ENCODE peak calls at places on chromosomes 7 and 10, in ten cellular contexts. One of them, this sample, is unnamed.

GRCh38 chr7:27235387-27236052 is 7.1 kb upstream of the EVX1 start:
- DNase-seq in anterior cingulate cortex: no peak
- DNase-seq in activated T-cell treated with anti-CD3 and anti-CD28 coated beads, Interleukin-2, amount 50 U/mL, for 4 hours: no peak
- DNase-seq in globus pallidus: no peak
- DNase-seq in SW 1271: no peak
- DNase-seq in BJ: no peak
- DNase-seq in endothelial cell: peak
- DNase-seq in activated T-helper 9 cell treated with anti-CD3 and anti-CD28 coated beads, Interleukin-2, amount 50 U/mL, for 16 hours: no peak
- DNase-seq in tibial nerve: no peak
- DNase-seq in GM13977: no peak
- DNase-seq in this sample: no peak

GRCh38 chr10:99859585-99859984 is 77.1 kb downstream of the ABCC2 start:
- DNase-seq in tibial nerve: no peak
- DNase-seq in activated T-cell treated with anti-CD3 and anti-CD28 coated beads, Interleukin-2, amount 50 U/mL, for 4 hours: no peak
- DNase-seq in BJ: no peak
- DNase-seq in endothelial cell: peak
- DNase-seq in GM13977: no peak
- DNase-seq in anterior cingulate cortex: no peak
- DNase-seq in globus pallidus: no peak
- DNase-seq in SW 1271: no peak
- DNase-seq in activated T-helper 9 cell treated with anti-CD3 and anti-CD28 coated beads, Interleukin-2, amount 50 U/mL, for 16 hours: no peak
- DNase-seq in this sample: no peak

GRCh38 chr10:71840936-71841335 is 10.1 kb downstream of the PSAP start:
- DNase-seq in anterior cingulate cortex: no peak
- DNase-seq in SW 1271: no peak
- DNase-seq in activated T-cell treated with anti-CD3 and anti-CD28 coated beads, Interleukin-2, amount 50 U/mL, for 4 hours: no peak
- DNase-seq in BJ: no peak
- DNase-seq in GM13977: no peak
- DNase-seq in activated T-helper 9 cell treated with anti-CD3 and anti-CD28 coated beads, Interleukin-2, amount 50 U/mL, for 16 hours: no peak
- DNase-seq in tibial nerve: no peak
- DNase-seq in globus pallidus: peak
- DNase-seq in endothelial cell: no peak
- DNase-seq in this sample: no peak

GRCh38 chr7:4225352-4225751 is 456.7 kb upstream of the FOXK1 start:
- DNase-seq in BJ: no peak
- DNase-seq in anterior cingulate cortex: no peak
- DNase-seq in GM13977: no peak
- DNase-seq in endothelial cell: no peak
- DNase-seq in tibial nerve: no peak
- DNase-seq in activated T-helper 9 cell treated with anti-CD3 and anti-CD28 coated beads, Interleukin-2, amount 50 U/mL, for 16 hours: no peak
- DNase-seq in SW 1271: no peak
- DNase-seq in globus pallidus: no peak
- DNase-seq in activated T-cell treated with anti-CD3 and anti-CD28 coated beads, Interleukin-2, amount 50 U/mL, for 4 hours: no peak
- DNase-seq in this sample: no peak

GRCh38 chr10:17444062-17444714 is 10.2 kb downstream of the ST8SIA6 start:
- DNase-seq in SW 1271: no peak
- DNase-seq in GM13977: peak
- DNase-seq in endothelial cell: no peak
- DNase-seq in BJ: no peak
- DNase-seq in globus pallidus: no peak
- DNase-seq in anterior cingulate cortex: no peak
- DNase-seq in activated T-cell treated with anti-CD3 and anti-CD28 coated beads, Interleukin-2, amount 50 U/mL, for 4 hours: no peak
- DNase-seq in activated T-helper 9 cell treated with anti-CD3 and anti-CD28 coated beads, Interleukin-2, amount 50 U/mL, for 16 hours: no peak
- DNase-seq in tibial nerve: no peak
- DNase-seq in this sample: no peak

GRCh38 chr7:117110480-117111315 is 157.4 kb downstream of the ST7 start:
- DNase-seq in tibial nerve: no peak
- DNase-seq in GM13977: peak
- DNase-seq in BJ: no peak
- DNase-seq in endothelial cell: peak
- DNase-seq in SW 1271: no peak
- DNase-seq in activated T-helper 9 cell treated with anti-CD3 and anti-CD28 coated beads, Interleukin-2, amount 50 U/mL, for 16 hours: peak
- DNase-seq in anterior cingulate cortex: no peak
- DNase-seq in globus pallidus: no peak
- DNase-seq in activated T-cell treated with anti-CD3 and anti-CD28 coated beads, Interleukin-2, amount 50 U/mL, for 4 hours: peak
- DNase-seq in this sample: no peak

GRCh38 chr7:1678571-1679325 is 8.7 kb downstream of the ELFN1 start:
- DNase-seq in globus pallidus: no peak
- DNase-seq in activated T-cell treated with anti-CD3 and anti-CD28 coated beads, Interleukin-2, amount 50 U/mL, for 4 hours: no peak
- DNase-seq in endothelial cell: no peak
- DNase-seq in BJ: no peak
- DNase-seq in anterior cingulate cortex: no peak
- DNase-seq in SW 1271: no peak
- DNase-seq in activated T-helper 9 cell treated with anti-CD3 and anti-CD28 coated beads, Interleukin-2, amount 50 U/mL, for 16 hours: no peak
- DNase-seq in GM13977: no peak
- DNase-seq in tibial nerve: no peak
- DNase-seq in this sample: no peak

GRCh38 chr10:84194424-84195043 is at the start of gene CDHR1:
- DNase-seq in GM13977: peak
- DNase-seq in BJ: no peak
- DNase-seq in tibial nerve: no peak
- DNase-seq in globus pallidus: no peak
- DNase-seq in anterior cingulate cortex: no peak
- DNase-seq in SW 1271: no peak
- DNase-seq in endothelial cell: peak
- DNase-seq in activated T-cell treated with anti-CD3 and anti-CD28 coated beads, Interleukin-2, amount 50 U/mL, for 4 hours: peak
- DNase-seq in activated T-helper 9 cell treated with anti-CD3 and anti-CD28 coated beads, Interleukin-2, amount 50 U/mL, for 16 hours: peak
- DNase-seq in this sample: no peak

GRCh38 chr7:41886257-41886905 is 183.5 kb upstream of the INHBA start:
- DNase-seq in SW 1271: no peak
- DNase-seq in activated T-helper 9 cell treated with anti-CD3 and anti-CD28 coated beads, Interleukin-2, amount 50 U/mL, for 16 hours: no peak
- DNase-seq in globus pallidus: no peak
- DNase-seq in tibial nerve: peak
- DNase-seq in endothelial cell: no peak
- DNase-seq in anterior cingulate cortex: no peak
- DNase-seq in BJ: peak
- DNase-seq in GM13977: no peak
- DNase-seq in activated T-cell treated with anti-CD3 and anti-CD28 coated beads, Interleukin-2, amount 50 U/mL, for 4 hours: no peak
- DNase-seq in this sample: peak

GRCh38 chr7:50214141-50214670 is 90.3 kb upstream of the IKZF1 start:
- DNase-seq in BJ: no peak
- DNase-seq in GM13977: no peak
- DNase-seq in endothelial cell: no peak
- DNase-seq in anterior cingulate cortex: no peak
- DNase-seq in activated T-helper 9 cell treated with anti-CD3 and anti-CD28 coated beads, Interleukin-2, amount 50 U/mL, for 16 hours: no peak
- DNase-seq in tibial nerve: no peak
- DNase-seq in activated T-cell treated with anti-CD3 and anti-CD28 coated beads, Interleukin-2, amount 50 U/mL, for 4 hours: no peak
- DNase-seq in globus pallidus: no peak
- DNase-seq in SW 1271: no peak
- DNase-seq in this sample: no peak

GRCh38 chr7:43014374-43014773 is 82.2 kb downstream of the MRPL32 start:
- DNase-seq in BJ: no peak
- DNase-seq in activated T-cell treated with anti-CD3 and anti-CD28 coated beads, Interleukin-2, amount 50 U/mL, for 4 hours: no peak
- DNase-seq in activated T-helper 9 cell treated with anti-CD3 and anti-CD28 coated beads, Interleukin-2, amount 50 U/mL, for 16 hours: no peak
- DNase-seq in globus pallidus: no peak
- DNase-seq in tibial nerve: no peak
- DNase-seq in endothelial cell: no peak
- DNase-seq in anterior cingulate cortex: no peak
- DNase-seq in SW 1271: no peak
- DNase-seq in GM13977: no peak
- DNase-seq in this sample: no peak

GRCh38 chr7:85896531-85896930 is 709.7 kb upstream of the SEMA3D start:
- DNase-seq in BJ: no peak
- DNase-seq in GM13977: no peak
- DNase-seq in globus pallidus: no peak
- DNase-seq in activated T-helper 9 cell treated with anti-CD3 and anti-CD28 coated beads, Interleukin-2, amount 50 U/mL, for 16 hours: no peak
- DNase-seq in endothelial cell: no peak
- DNase-seq in tibial nerve: no peak
- DNase-seq in anterior cingulate cortex: no peak
- DNase-seq in activated T-cell treated with anti-CD3 and anti-CD28 coated beads, Interleukin-2, amount 50 U/mL, for 4 hours: no peak
- DNase-seq in SW 1271: no peak
- DNase-seq in this sample: no peak

GRCh38 chr7:36278767-36279171 is 110.9 kb upstream of the ANLN start:
- DNase-seq in BJ: peak
- DNase-seq in anterior cingulate cortex: no peak
- DNase-seq in globus pallidus: no peak
- DNase-seq in endothelial cell: no peak
- DNase-seq in activated T-helper 9 cell treated with anti-CD3 and anti-CD28 coated beads, Interleukin-2, amount 50 U/mL, for 16 hours: no peak
- DNase-seq in tibial nerve: no peak
- DNase-seq in SW 1271: no peak
- DNase-seq in activated T-cell treated with anti-CD3 and anti-CD28 coated beads, Interleukin-2, amount 50 U/mL, for 4 hours: no peak
- DNase-seq in GM13977: no peak
- DNase-seq in this sample: peak

GRCh38 chr7:45295222-45295621 is 137.6 kb downstream of the RAMP3 start:
- DNase-seq in tibial nerve: no peak
- DNase-seq in endothelial cell: no peak
- DNase-seq in activated T-cell treated with anti-CD3 and anti-CD28 coated beads, Interleukin-2, amount 50 U/mL, for 4 hours: no peak
- DNase-seq in globus pallidus: no peak
- DNase-seq in activated T-helper 9 cell treated with anti-CD3 and anti-CD28 coated beads, Interleukin-2, amount 50 U/mL, for 16 hours: no peak
- DNase-seq in GM13977: no peak
- DNase-seq in SW 1271: no peak
- DNase-seq in anterior cingulate cortex: no peak
- DNase-seq in BJ: no peak
- DNase-seq in this sample: no peak

GRCh38 chr10:72889391-72889831 is 4.1 kb upstream of the OIT3 start:
- DNase-seq in anterior cingulate cortex: no peak
- DNase-seq in activated T-helper 9 cell treated with anti-CD3 and anti-CD28 coated beads, Interleukin-2, amount 50 U/mL, for 16 hours: no peak
- DNase-seq in tibial nerve: no peak
- DNase-seq in SW 1271: no peak
- DNase-seq in GM13977: no peak
- DNase-seq in endothelial cell: no peak
- DNase-seq in BJ: no peak
- DNase-seq in activated T-cell treated with anti-CD3 and anti-CD28 coated beads, Interleukin-2, amount 50 U/mL, for 4 hours: no peak
- DNase-seq in globus pallidus: no peak
- DNase-seq in this sample: no peak

GRCh38 chr10:11721813-11722212 is 20.4 kb upstream of the ECHDC3 start:
- DNase-seq in globus pallidus: no peak
- DNase-seq in tibial nerve: no peak
- DNase-seq in anterior cingulate cortex: no peak
- DNase-seq in activated T-cell treated with anti-CD3 and anti-CD28 coated beads, Interleukin-2, amount 50 U/mL, for 4 hours: no peak
- DNase-seq in activated T-helper 9 cell treated with anti-CD3 and anti-CD28 coated beads, Interleukin-2, amount 50 U/mL, for 16 hours: no peak
- DNase-seq in GM13977: no peak
- DNase-seq in endothelial cell: no peak
- DNase-seq in SW 1271: no peak
- DNase-seq in BJ: no peak
- DNase-seq in this sample: no peak

GRCh38 chr7:77811895-77812685 is 13.5 kb downstream of the PHTF2 start:
- DNase-seq in SW 1271: peak
- DNase-seq in GM13977: no peak
- DNase-seq in endothelial cell: no peak
- DNase-seq in activated T-helper 9 cell treated with anti-CD3 and anti-CD28 coated beads, Interleukin-2, amount 50 U/mL, for 16 hours: no peak
- DNase-seq in BJ: peak
- DNase-seq in anterior cingulate cortex: no peak
- DNase-seq in globus pallidus: no peak
- DNase-seq in tibial nerve: no peak
- DNase-seq in activated T-cell treated with anti-CD3 and anti-CD28 coated beads, Interleukin-2, amount 50 U/mL, for 4 hours: no peak
- DNase-seq in this sample: no peak

GRCh38 chr7:141362580-141363435 is 188.4 kb upstream of the AGK start:
- DNase-seq in anterior cingulate cortex: no peak
- DNase-seq in GM13977: no peak
- DNase-seq in endothelial cell: no peak
- DNase-seq in activated T-helper 9 cell treated with anti-CD3 and anti-CD28 coated beads, Interleukin-2, amount 50 U/mL, for 16 hours: no peak
- DNase-seq in BJ: peak
- DNase-seq in SW 1271: peak
- DNase-seq in activated T-cell treated with anti-CD3 and anti-CD28 coated beads, Interleukin-2, amount 50 U/mL, for 4 hours: no peak
- DNase-seq in tibial nerve: no peak
- DNase-seq in globus pallidus: no peak
- DNase-seq in this sample: peak

GRCh38 chr7:118496138-118496644 is 271.7 kb downstream of the ANKRD7 start:
- DNase-seq in activated T-helper 9 cell treated with anti-CD3 and anti-CD28 coated beads, Interleukin-2, amount 50 U/mL, for 16 hours: no peak
- DNase-seq in SW 1271: no peak
- DNase-seq in tibial nerve: no peak
- DNase-seq in anterior cingulate cortex: no peak
- DNase-seq in GM13977: no peak
- DNase-seq in endothelial cell: no peak
- DNase-seq in activated T-cell treated with anti-CD3 and anti-CD28 coated beads, Interleukin-2, amount 50 U/mL, for 4 hours: no peak
- DNase-seq in globus pallidus: no peak
- DNase-seq in BJ: no peak
- DNase-seq in this sample: no peak

GRCh38 chr7:30471205-30471604 is 7.4 kb downstream of the NOD1 start:
- DNase-seq in GM13977: no peak
- DNase-seq in BJ: no peak
- DNase-seq in activated T-helper 9 cell treated with anti-CD3 and anti-CD28 coated beads, Interleukin-2, amount 50 U/mL, for 16 hours: no peak
- DNase-seq in activated T-cell treated with anti-CD3 and anti-CD28 coated beads, Interleukin-2, amount 50 U/mL, for 4 hours: no peak
- DNase-seq in anterior cingulate cortex: no peak
- DNase-seq in tibial nerve: no peak
- DNase-seq in endothelial cell: no peak
- DNase-seq in globus pallidus: no peak
- DNase-seq in SW 1271: no peak
- DNase-seq in this sample: no peak

GRCh38 chr7:28037220-28038010 is 143.2 kb downstream of the JAZF1 start:
- DNase-seq in SW 1271: peak
- DNase-seq in endothelial cell: no peak
- DNase-seq in anterior cingulate cortex: no peak
- DNase-seq in activated T-cell treated with anti-CD3 and anti-CD28 coated beads, Interleukin-2, amount 50 U/mL, for 4 hours: no peak
- DNase-seq in BJ: peak
- DNase-seq in GM13977: peak
- DNase-seq in tibial nerve: no peak
- DNase-seq in globus pallidus: no peak
- DNase-seq in activated T-helper 9 cell treated with anti-CD3 and anti-CD28 coated beads, Interleukin-2, amount 50 U/mL, for 16 hours: no peak
- DNase-seq in this sample: peak

GRCh38 chr7:749121-749520 is 22.0 kb upstream of the PRKAR1B start:
- DNase-seq in tibial nerve: no peak
- DNase-seq in activated T-helper 9 cell treated with anti-CD3 and anti-CD28 coated beads, Interleukin-2, amount 50 U/mL, for 16 hours: no peak
- DNase-seq in SW 1271: no peak
- DNase-seq in globus pallidus: no peak
- DNase-seq in GM13977: no peak
- DNase-seq in activated T-cell treated with anti-CD3 and anti-CD28 coated beads, Interleukin-2, amount 50 U/mL, for 4 hours: no peak
- DNase-seq in endothelial cell: no peak
- DNase-seq in BJ: no peak
- DNase-seq in anterior cingulate cortex: no peak
- DNase-seq in this sample: no peak

GRCh38 chr7:47506716-47507354 is 75.1 kb downstream of the TNS3 start:
- DNase-seq in endothelial cell: no peak
- DNase-seq in activated T-helper 9 cell treated with anti-CD3 and anti-CD28 coated beads, Interleukin-2, amount 50 U/mL, for 16 hours: no peak
- DNase-seq in tibial nerve: no peak
- DNase-seq in globus pallidus: no peak
- DNase-seq in BJ: no peak
- DNase-seq in activated T-cell treated with anti-CD3 and anti-CD28 coated beads, Interleukin-2, amount 50 U/mL, for 4 hours: no peak
- DNase-seq in SW 1271: no peak
- DNase-seq in anterior cingulate cortex: no peak
- DNase-seq in GM13977: no peak
- DNase-seq in this sample: no peak

GRCh38 chr10:96789571-96790108 is 42.5 kb upstream of the LCOR start:
- DNase-seq in endothelial cell: no peak
- DNase-seq in activated T-helper 9 cell treated with anti-CD3 and anti-CD28 coated beads, Interleukin-2, amount 50 U/mL, for 16 hours: no peak
- DNase-seq in SW 1271: no peak
- DNase-seq in anterior cingulate cortex: no peak
- DNase-seq in BJ: no peak
- DNase-seq in globus pallidus: no peak
- DNase-seq in tibial nerve: no peak
- DNase-seq in GM13977: peak
- DNase-seq in activated T-cell treated with anti-CD3 and anti-CD28 coated beads, Interleukin-2, amount 50 U/mL, for 4 hours: no peak
- DNase-seq in this sample: no peak

GRCh38 chr10:91036807-91037405 is 116.0 kb upstream of the ANKRD1 start:
- DNase-seq in SW 1271: no peak
- DNase-seq in tibial nerve: no peak
- DNase-seq in endothelial cell: no peak
- DNase-seq in anterior cingulate cortex: no peak
- DNase-seq in BJ: no peak
- DNase-seq in globus pallidus: no peak
- DNase-seq in GM13977: no peak
- DNase-seq in activated T-cell treated with anti-CD3 and anti-CD28 coated beads, Interleukin-2, amount 50 U/mL, for 4 hours: no peak
- DNase-seq in activated T-helper 9 cell treated with anti-CD3 and anti-CD28 coated beads, Interleukin-2, amount 50 U/mL, for 16 hours: no peak
- DNase-seq in this sample: no peak

GRCh38 chr7:123367508-123368122 is 166.8 kb downstream of the IQUB start:
- DNase-seq in BJ: no peak
- DNase-seq in globus pallidus: no peak
- DNase-seq in activated T-helper 9 cell treated with anti-CD3 and anti-CD28 coated beads, Interleukin-2, amount 50 U/mL, for 16 hours: no peak
- DNase-seq in GM13977: peak
- DNase-seq in activated T-cell treated with anti-CD3 and anti-CD28 coated beads, Interleukin-2, amount 50 U/mL, for 4 hours: no peak
- DNase-seq in anterior cingulate cortex: no peak
- DNase-seq in SW 1271: peak
- DNase-seq in endothelial cell: peak
- DNase-seq in tibial nerve: no peak
- DNase-seq in this sample: no peak

GRCh38 chr10:29517352-29517923 is 117.3 kb downstream of the SVIL start:
- DNase-seq in activated T-helper 9 cell treated with anti-CD3 and anti-CD28 coated beads, Interleukin-2, amount 50 U/mL, for 16 hours: no peak
- DNase-seq in tibial nerve: no peak
- DNase-seq in anterior cingulate cortex: no peak
- DNase-seq in SW 1271: peak
- DNase-seq in GM13977: peak
- DNase-seq in activated T-cell treated with anti-CD3 and anti-CD28 coated beads, Interleukin-2, amount 50 U/mL, for 4 hours: no peak
- DNase-seq in endothelial cell: peak
- DNase-seq in globus pallidus: peak
- DNase-seq in BJ: no peak
- DNase-seq in this sample: no peak

This sample was measured in GM04504.